ENCODE peak calls at places on chromosome 13, in five cellular contexts. I is omental fat pad; T is stimulated activated CD4-positive, alpha-beta T cell treated with anti-CD3 and anti-CD28 coated beads, TNF-alpha, amount 100 ng/mL, for 1 hour; A is SHP77; X is AG04449. V is an unnamed sample.

GRCh38 chr13:76019421-76020044 is 383.4 kb downstream of the LMO7 start:
- DNase-seq in I (no peak), T (no peak), A (no peak), X (no peak), V (no peak)

GRCh38 chr13:48398450-48399095 is 14.3 kb downstream of the LPAR6 start:
- DNase-seq in I (no peak), T (no peak), A (no peak), X (no peak), V (no peak)

GRCh38 chr13:42969558-42970172 is 22.4 kb downstream of the EPSTI1 start:
- DNase-seq in I (peak; percentile 60), T (peak; percentile 79), A (peak; percentile 6), X (no peak), V (no peak)

GRCh38 chr13:21674271-21675009 is 3.6 kb downstream of the FGF9 start:
- DNase-seq in I (no peak), T (no peak), A (peak; percentile 35), X (no peak), V (peak; percentile 38)

GRCh38 chr13:114130708-114131580 is 1.5 kb downstream of the RASA3 start:
- DNase-seq in I (no peak), T (no peak), A (no peak), X (no peak), V (no peak)

GRCh38 chr13:76872686-76873085 is 13.5 kb downstream of the KCTD12 start:
- DNase-seq in I (no peak), T (no peak), A (no peak), X (no peak), V (no peak)

GRCh38 chr13:49220035-49220855 is at the start of gene MLNR:
- DNase-seq in I (no peak), T (peak; percentile 30), A (no peak), X (no peak), V (peak; percentile 15)

GRCh38 chr13:33080962-33081655 is 64.9 kb downstream of the KL start:
- DNase-seq in I (no peak), T (no peak), A (no peak), X (no peak), V (no peak)

GRCh38 chr13:20297181-20297580 is 65.1 kb upstream of the GJB6 start:
- DNase-seq in I (no peak), T (no peak), A (no peak), X (no peak), V (no peak)

GRCh38 chr13:43079392-43079931 is 56.1 kb downstream of the DNAJC15 start:
- DNase-seq in I (no peak), T (no peak), A (no peak), X (no peak), V (no peak)

GRCh38 chr13:108957369-108958012 is 328.1 kb downstream of the MYO16 start:
- DNase-seq in I (no peak), T (no peak), A (no peak), X (peak; percentile 21), V (no peak)

GRCh38 chr13:33249066-33249465 is 36.5 kb downstream of the STARD13 start:
- DNase-seq in I (no peak), T (no peak), A (no peak), X (no peak), V (no peak)

GRCh38 chr13:113970810-113971470 is 2.9 kb downstream of the C13orf46 start:
- DNase-seq in I (no peak), T (no peak), A (no peak), X (no peak), V (no peak)

GRCh38 chr13:49935171-49936084 is 712 bp downstream of the SPRYD7 start:
- DNase-seq in I (peak; percentile 31), T (peak; percentile 0), A (peak; percentile 16), X (no peak), V (no peak)

GRCh38 chr13:98557934-98558630 is 18.8 kb downstream of the STK24 start:
- DNase-seq in I (no peak), T (no peak), A (no peak), X (peak; percentile 29), V (no peak)

GRCh38 chr13:98291658-98292057 is 114.6 kb upstream of the RNF113B start:
- DNase-seq in I (no peak), T (no peak), A (no peak), X (no peak), V (peak; percentile 23)

V was measured in NCI-H510A treated with DMSO at 0.1 percent for 48 hours.